ENCODE peak calls at places on chromosome 20, in five cellular contexts. One of them, this sample, is unnamed. For H3K4me1, the result is how much of the 10 kb centered on the place peaks cover.

GRCh38 chr20:63248835-63249591 is 5.2 kb downstream of the NKAIN4 start:
- DNase-seq in effector memory CD4-positive, alpha-beta T cell: no peak
- DNase-seq in breast epithelium: no peak
- DNase-seq in CD4-positive, CD25-positive, alpha-beta regulatory T cell: no peak
- DNase-seq in cardiac muscle cell: no peak
- DNase-seq in this sample: no peak

GRCh38 chr20:1934578-1935573 is 39.7 kb downstream of the SIRPA start:
- DNase-seq in effector memory CD4-positive, alpha-beta T cell: no peak
- DNase-seq in breast epithelium: no peak
- DNase-seq in CD4-positive, CD25-positive, alpha-beta regulatory T cell: no peak
- DNase-seq in cardiac muscle cell: peak
- DNase-seq in this sample: no peak

GRCh38 chr20:17725094-17725835 is 25.5 kb downstream of the BANF2 start:
- DNase-seq in effector memory CD4-positive, alpha-beta T cell: no peak
- DNase-seq in breast epithelium: no peak
- DNase-seq in CD4-positive, CD25-positive, alpha-beta regulatory T cell: no peak
- DNase-seq in cardiac muscle cell: no peak
- DNase-seq in this sample: peak

GRCh38 chr20:39903806-39904205 is 785.2 kb downstream of the MAFB start:
- DNase-seq in effector memory CD4-positive, alpha-beta T cell: no peak
- DNase-seq in breast epithelium: no peak
- DNase-seq in CD4-positive, CD25-positive, alpha-beta regulatory T cell: no peak
- DNase-seq in cardiac muscle cell: no peak
- DNase-seq in this sample: no peak

GRCh38 chr20:37935435-37935834 is 32.5 kb downstream of the VSTM2L start:
- DNase-seq in effector memory CD4-positive, alpha-beta T cell: no peak
- DNase-seq in breast epithelium: no peak
- DNase-seq in CD4-positive, CD25-positive, alpha-beta regulatory T cell: no peak
- DNase-seq in cardiac muscle cell: no peak
- DNase-seq in this sample: no peak

GRCh38 chr20:62368629-62369507 is 1.8 kb upstream of the LAMA5 start:
- DNase-seq in effector memory CD4-positive, alpha-beta T cell: no peak
- DNase-seq in breast epithelium: no peak
- DNase-seq in CD4-positive, CD25-positive, alpha-beta regulatory T cell: no peak
- DNase-seq in cardiac muscle cell: peak
- DNase-seq in this sample: no peak

GRCh38 chr20:19284400-19285178 is 72.1 kb downstream of the SLC24A3 start:
- DNase-seq in effector memory CD4-positive, alpha-beta T cell: no peak
- DNase-seq in breast epithelium: no peak
- DNase-seq in CD4-positive, CD25-positive, alpha-beta regulatory T cell: no peak
- DNase-seq in cardiac muscle cell: no peak
- DNase-seq in this sample: no peak

GRCh38 chr20:16898433-16898832 is 150.3 kb downstream of the OTOR start:
- DNase-seq in effector memory CD4-positive, alpha-beta T cell: no peak
- DNase-seq in breast epithelium: no peak
- DNase-seq in CD4-positive, CD25-positive, alpha-beta regulatory T cell: no peak
- DNase-seq in cardiac muscle cell: no peak
- DNase-seq in this sample: no peak

GRCh38 chr20:17612287-17612974 is 42.6 kb downstream of the DSTN start:
- DNase-seq in effector memory CD4-positive, alpha-beta T cell: peak
- DNase-seq in breast epithelium: peak
- DNase-seq in CD4-positive, CD25-positive, alpha-beta regulatory T cell: peak
- DNase-seq in cardiac muscle cell: no peak
- DNase-seq in this sample: peak

GRCh38 chr20:61371501-61372150 is 119.6 kb downstream of the CDH4 start:
- DNase-seq in effector memory CD4-positive, alpha-beta T cell: no peak
- DNase-seq in breast epithelium: no peak
- DNase-seq in CD4-positive, CD25-positive, alpha-beta regulatory T cell: no peak
- DNase-seq in cardiac muscle cell: no peak
- DNase-seq in this sample: no peak

GRCh38 chr20:16930656-16931055 is 182.5 kb downstream of the OTOR start:
- DNase-seq in effector memory CD4-positive, alpha-beta T cell: no peak
- DNase-seq in breast epithelium: no peak
- DNase-seq in CD4-positive, CD25-positive, alpha-beta regulatory T cell: no peak
- DNase-seq in cardiac muscle cell: no peak
- DNase-seq in this sample: no peak

GRCh38 chr20:50405915-50406609 is 104.1 kb upstream of the PTPN1 start:
- DNase-seq in effector memory CD4-positive, alpha-beta T cell: no peak
- DNase-seq in breast epithelium: no peak
- DNase-seq in CD4-positive, CD25-positive, alpha-beta regulatory T cell: no peak
- DNase-seq in cardiac muscle cell: no peak
- DNase-seq in this sample: no peak

GRCh38 chr20:41616228-41616627 is 1.9 kb downstream of the CHD6 start:
- DNase-seq in effector memory CD4-positive, alpha-beta T cell: no peak
- DNase-seq in breast epithelium: no peak
- DNase-seq in CD4-positive, CD25-positive, alpha-beta regulatory T cell: no peak
- DNase-seq in cardiac muscle cell: no peak
- DNase-seq in this sample: no peak

GRCh38 chr20:63053430-63054102 is 46.8 kb upstream of the BHLHE23 start:
- DNase-seq in effector memory CD4-positive, alpha-beta T cell: no peak
- DNase-seq in breast epithelium: no peak
- DNase-seq in CD4-positive, CD25-positive, alpha-beta regulatory T cell: no peak
- DNase-seq in cardiac muscle cell: no peak
- DNase-seq in this sample: peak

GRCh38 chr20:9916776-9917175 is 77.9 kb upstream of the PAK5 start:
- DNase-seq in effector memory CD4-positive, alpha-beta T cell: no peak
- DNase-seq in breast epithelium: no peak
- DNase-seq in CD4-positive, CD25-positive, alpha-beta regulatory T cell: no peak
- DNase-seq in cardiac muscle cell: no peak
- DNase-seq in this sample: no peak

GRCh38 chr20:56758706-56759105 is 129.6 kb downstream of the TFAP2C start:
- DNase-seq in effector memory CD4-positive, alpha-beta T cell: no peak
- DNase-seq in breast epithelium: no peak
- DNase-seq in CD4-positive, CD25-positive, alpha-beta regulatory T cell: no peak
- DNase-seq in cardiac muscle cell: no peak
- DNase-seq in this sample: no peak

GRCh38 chr20:13900506-13900905 is 89.9 kb downstream of the SEL1L2 start:
- DNase-seq in effector memory CD4-positive, alpha-beta T cell: no peak
- DNase-seq in breast epithelium: no peak
- DNase-seq in CD4-positive, CD25-positive, alpha-beta regulatory T cell: no peak
- DNase-seq in cardiac muscle cell: no peak
- DNase-seq in this sample: no peak

GRCh38 chr20:50571466-50571865 is 61.3 kb downstream of the PTPN1 start:
- DNase-seq in effector memory CD4-positive, alpha-beta T cell: no peak
- DNase-seq in breast epithelium: no peak
- DNase-seq in CD4-positive, CD25-positive, alpha-beta regulatory T cell: no peak
- DNase-seq in cardiac muscle cell: no peak
- DNase-seq in this sample: no peak

GRCh38 chr20:10074513-10074912 is 39.7 kb downstream of the ANKEF1 start:
- DNase-seq in effector memory CD4-positive, alpha-beta T cell: no peak
- DNase-seq in breast epithelium: no peak
- DNase-seq in CD4-positive, CD25-positive, alpha-beta regulatory T cell: no peak
- DNase-seq in cardiac muscle cell: no peak
- DNase-seq in this sample: no peak

GRCh38 chr20:43921227-43921780 is 6.7 kb downstream of the TOX2 start:
- DNase-seq in effector memory CD4-positive, alpha-beta T cell: no peak
- DNase-seq in breast epithelium: no peak
- DNase-seq in CD4-positive, CD25-positive, alpha-beta regulatory T cell: peak
- DNase-seq in cardiac muscle cell: no peak
- DNase-seq in this sample: no peak

GRCh38 chr20:38143238-38143645 is 21.8 kb downstream of the TGM2 start:
- DNase-seq in effector memory CD4-positive, alpha-beta T cell: no peak
- DNase-seq in breast epithelium: no peak
- DNase-seq in CD4-positive, CD25-positive, alpha-beta regulatory T cell: no peak
- DNase-seq in cardiac muscle cell: peak
- DNase-seq in this sample: peak

GRCh38 chr20:19137641-19138040 is 74.8 kb upstream of the SLC24A3 start:
- DNase-seq in effector memory CD4-positive, alpha-beta T cell: no peak
- DNase-seq in breast epithelium: no peak
- DNase-seq in CD4-positive, CD25-positive, alpha-beta regulatory T cell: no peak
- DNase-seq in cardiac muscle cell: no peak
- DNase-seq in this sample: no peak

GRCh38 chr20:8535403-8536003 is 403.4 kb downstream of the PLCB1 start:
- DNase-seq in effector memory CD4-positive, alpha-beta T cell: no peak
- DNase-seq in breast epithelium: no peak
- DNase-seq in CD4-positive, CD25-positive, alpha-beta regulatory T cell: no peak
- DNase-seq in cardiac muscle cell: peak
- DNase-seq in this sample: no peak

GRCh38 chr20:2140561-2140960 is 38.9 kb downstream of the STK35 start:
- DNase-seq in effector memory CD4-positive, alpha-beta T cell: no peak
- DNase-seq in breast epithelium: no peak
- DNase-seq in CD4-positive, CD25-positive, alpha-beta regulatory T cell: no peak
- DNase-seq in cardiac muscle cell: no peak
- DNase-seq in this sample: no peak

GRCh38 chr20:19502169-19502568 is 255.9 kb upstream of the RIN2 start:
- DNase-seq in effector memory CD4-positive, alpha-beta T cell: no peak
- DNase-seq in breast epithelium: no peak
- DNase-seq in CD4-positive, CD25-positive, alpha-beta regulatory T cell: no peak
- DNase-seq in cardiac muscle cell: no peak
- DNase-seq in this sample: no peak

GRCh38 chr20:51318058-51318960 is 224.2 kb downstream of the NFATC2 start:
- DNase-seq in effector memory CD4-positive, alpha-beta T cell: peak
- DNase-seq in breast epithelium: no peak
- DNase-seq in CD4-positive, CD25-positive, alpha-beta regulatory T cell: peak
- DNase-seq in cardiac muscle cell: peak
- DNase-seq in this sample: peak

GRCh38 chr20:17281478-17281877 is 54.6 kb downstream of the PCSK2 start:
- DNase-seq in effector memory CD4-positive, alpha-beta T cell: no peak
- DNase-seq in breast epithelium: no peak
- DNase-seq in CD4-positive, CD25-positive, alpha-beta regulatory T cell: peak
- DNase-seq in cardiac muscle cell: peak
- DNase-seq in this sample: no peak

GRCh38 chr20:58634818-58635665 is 16.0 kb upstream of the STX16 start:
- DNase-seq in effector memory CD4-positive, alpha-beta T cell: no peak
- DNase-seq in breast epithelium: no peak
- DNase-seq in CD4-positive, CD25-positive, alpha-beta regulatory T cell: peak
- DNase-seq in cardiac muscle cell: no peak
- DNase-seq in this sample: no peak

GRCh38 chr20:59676126-59676876 is 72.0 kb downstream of the PHACTR3 start:
- DNase-seq in effector memory CD4-positive, alpha-beta T cell: no peak
- DNase-seq in breast epithelium: no peak
- DNase-seq in CD4-positive, CD25-positive, alpha-beta regulatory T cell: no peak
- DNase-seq in cardiac muscle cell: no peak
- DNase-seq in this sample: no peak

GRCh38 chr20:18101125-18101820 is 36.4 kb upstream of the KAT14 start:
- DNase-seq in effector memory CD4-positive, alpha-beta T cell: no peak
- DNase-seq in breast epithelium: no peak
- DNase-seq in CD4-positive, CD25-positive, alpha-beta regulatory T cell: no peak
- DNase-seq in cardiac muscle cell: no peak
- DNase-seq in this sample: no peak

GRCh38 chr20:14829897-14830296 is 492.5 kb upstream of the FLRT3 start:
- DNase-seq in effector memory CD4-positive, alpha-beta T cell: no peak
- DNase-seq in breast epithelium: no peak
- DNase-seq in CD4-positive, CD25-positive, alpha-beta regulatory T cell: no peak
- DNase-seq in cardiac muscle cell: no peak
- DNase-seq in this sample: no peak

GRCh38 chr20:688809-689208 is 13.2 kb upstream of the SCRT2 start:
- DNase-seq in effector memory CD4-positive, alpha-beta T cell: no peak
- DNase-seq in breast epithelium: no peak
- DNase-seq in CD4-positive, CD25-positive, alpha-beta regulatory T cell: no peak
- DNase-seq in cardiac muscle cell: no peak
- DNase-seq in this sample: no peak

GRCh38 chr20:63223121-63223825 is 7.3 kb upstream of the YTHDF1 start:
- DNase-seq in effector memory CD4-positive, alpha-beta T cell: peak
- DNase-seq in breast epithelium: no peak
- DNase-seq in CD4-positive, CD25-positive, alpha-beta regulatory T cell: peak
- DNase-seq in cardiac muscle cell: peak
- DNase-seq in this sample: peak

DNA sequence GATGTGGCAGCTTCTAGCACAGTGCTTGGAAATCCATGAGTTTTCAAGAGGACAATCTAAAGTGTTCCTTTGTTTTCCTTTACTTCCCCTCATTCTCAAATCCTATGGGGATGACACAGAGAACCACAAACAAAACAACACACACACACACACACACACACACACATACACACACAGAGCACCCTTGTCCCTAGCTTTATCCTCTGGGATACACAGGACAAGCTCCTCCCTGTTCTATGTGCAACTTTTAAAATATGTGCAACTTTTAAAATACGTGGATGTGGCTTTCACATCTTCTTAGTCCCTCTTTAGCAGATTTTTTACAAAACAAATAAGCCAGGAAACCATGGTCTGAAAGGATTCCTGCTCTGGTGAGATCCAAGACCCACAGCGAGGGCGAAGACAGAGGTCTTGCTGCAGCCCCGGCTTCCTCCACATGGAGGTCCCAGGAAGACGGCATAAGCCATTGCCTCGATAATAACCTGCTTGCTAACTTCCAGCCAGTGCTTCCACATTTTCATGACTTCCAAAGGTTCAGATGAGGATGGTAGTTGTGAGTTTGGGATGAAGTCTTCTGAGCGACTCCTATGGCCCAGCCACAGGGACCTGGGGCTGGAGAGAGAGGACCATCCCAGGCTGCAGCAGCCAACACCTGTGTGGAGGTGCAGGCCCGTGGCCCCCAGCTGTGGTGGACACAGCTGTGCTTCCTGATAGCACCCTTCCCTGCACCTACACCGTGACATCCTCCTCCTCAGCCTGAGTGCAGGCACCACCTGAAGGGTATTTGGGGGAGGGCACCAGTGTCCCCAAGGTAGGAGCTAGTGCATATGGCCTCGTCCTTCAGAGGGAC is 62.8 kb upstream of the CD93 start:
- DNase-seq in effector memory CD4-positive, alpha-beta T cell: no peak
- DNase-seq in breast epithelium: no peak
- DNase-seq in CD4-positive, CD25-positive, alpha-beta regulatory T cell: no peak
- DNase-seq in cardiac muscle cell: no peak
- DNase-seq in this sample: no peak
- H3K4me1 ChIP-seq in effector memory CD4-positive, alpha-beta T cell: under half
- H3K4me1 ChIP-seq in breast epithelium: under half
- H3K4me1 ChIP-seq in CD4-positive, CD25-positive, alpha-beta regulatory T cell: under half
- H3K4me1 ChIP-seq in cardiac muscle cell: under half
- H3K4me1 ChIP-seq in this sample: half or more

GRCh38 chr20:4043329-4043728 is 28.0 kb upstream of the RNF24 start:
- DNase-seq in effector memory CD4-positive, alpha-beta T cell: no peak
- DNase-seq in breast epithelium: no peak
- DNase-seq in CD4-positive, CD25-positive, alpha-beta regulatory T cell: no peak
- DNase-seq in cardiac muscle cell: no peak
- DNase-seq in this sample: no peak

GRCh38 chr20:4043801-4044200 is 28.4 kb upstream of the RNF24 start:
- DNase-seq in effector memory CD4-positive, alpha-beta T cell: no peak
- DNase-seq in breast epithelium: no peak
- DNase-seq in CD4-positive, CD25-positive, alpha-beta regulatory T cell: no peak
- DNase-seq in cardiac muscle cell: no peak
- DNase-seq in this sample: no peak

GRCh38 chr20:4040283-4041179 is 25.2 kb upstream of the RNF24 start:
- DNase-seq in effector memory CD4-positive, alpha-beta T cell: no peak
- DNase-seq in breast epithelium: no peak
- DNase-seq in CD4-positive, CD25-positive, alpha-beta regulatory T cell: peak
- DNase-seq in cardiac muscle cell: no peak
- DNase-seq in this sample: peak

GRCh38 chr20:4045082-4045481 is 29.7 kb upstream of the RNF24 start:
- DNase-seq in effector memory CD4-positive, alpha-beta T cell: no peak
- DNase-seq in breast epithelium: no peak
- DNase-seq in CD4-positive, CD25-positive, alpha-beta regulatory T cell: no peak
- DNase-seq in cardiac muscle cell: no peak
- DNase-seq in this sample: no peak

GRCh38 chr20:4041748-4042411 is 26.5 kb upstream of the RNF24 start:
- DNase-seq in effector memory CD4-positive, alpha-beta T cell: no peak
- DNase-seq in breast epithelium: peak
- DNase-seq in CD4-positive, CD25-positive, alpha-beta regulatory T cell: no peak
- DNase-seq in cardiac muscle cell: no peak
- DNase-seq in this sample: peak
- H3K4me3 ChIP-seq in effector memory CD4-positive, alpha-beta T cell: no peak
- H3K4me3 ChIP-seq in breast epithelium: peak
- H3K4me3 ChIP-seq in CD4-positive, CD25-positive, alpha-beta regulatory T cell: no peak
- H3K4me3 ChIP-seq in cardiac muscle cell: no peak
- H3K4me3 ChIP-seq in this sample: peak

GRCh38 chr20:24289737-24290481 is 179.5 kb upstream of the SYNDIG1 start:
- DNase-seq in effector memory CD4-positive, alpha-beta T cell: no peak
- DNase-seq in breast epithelium: no peak
- DNase-seq in CD4-positive, CD25-positive, alpha-beta regulatory T cell: peak
- DNase-seq in cardiac muscle cell: no peak
- DNase-seq in this sample: no peak
- H3K27ac ChIP-seq in effector memory CD4-positive, alpha-beta T cell: no peak
- H3K27ac ChIP-seq in breast epithelium: no peak
- H3K27ac ChIP-seq in CD4-positive, CD25-positive, alpha-beta regulatory T cell: no peak
- H3K27ac ChIP-seq in cardiac muscle cell: no peak
- H3K27ac ChIP-seq in this sample: no peak

GRCh38 chr20:35768731-35769664 is 2.8 kb upstream of the PHF20 start:
- DNase-seq in effector memory CD4-positive, alpha-beta T cell: peak
- DNase-seq in breast epithelium: peak
- DNase-seq in CD4-positive, CD25-positive, alpha-beta regulatory T cell: peak
- DNase-seq in cardiac muscle cell: peak
- DNase-seq in this sample: peak
- H3K4me1 ChIP-seq in effector memory CD4-positive, alpha-beta T cell: half or more
- H3K4me1 ChIP-seq in breast epithelium: under half
- H3K4me1 ChIP-seq in CD4-positive, CD25-positive, alpha-beta regulatory T cell: half or more
- H3K4me1 ChIP-seq in cardiac muscle cell: under half
- H3K4me1 ChIP-seq in this sample: half or more